ENCODE peak calls at places on chromosomes 3 and 15, in eight cellular contexts. One of them, this sample, is unnamed.
A peak's percentile ranks its signal among the peaks of the same experiment; 100 is the strongest.

GRCh38 chr3:56251343-56251945 is 216.8 kb downstream of the ERC2 start:
- DNase-seq in transverse colon: peak; percentile 17
- DNase-seq in H1: no peak
- DNase-seq in GM12878: peak; percentile 8
- DNase-seq in spleen: no peak
- DNase-seq in GM23338: peak; percentile 70
- DNase-seq in esophagus muscularis mucosa: no peak
- DNase-seq in breast epithelium: no peak
- DNase-seq in this sample: no peak

GRCh38 chr3:1118074-1118473 is 25.2 kb downstream of the CNTN6 start:
- DNase-seq in transverse colon: no peak
- DNase-seq in H1: no peak
- DNase-seq in GM12878: no peak
- DNase-seq in spleen: no peak
- DNase-seq in GM23338: no peak
- DNase-seq in esophagus muscularis mucosa: no peak
- DNase-seq in breast epithelium: no peak
- DNase-seq in this sample: no peak

GRCh38 chr15:56244811-56245576 is 1.3 kb upstream of the RFX7 start:
- DNase-seq in transverse colon: peak; percentile 45
- DNase-seq in H1: no peak
- DNase-seq in GM12878: no peak
- DNase-seq in spleen: peak; percentile 85
- DNase-seq in GM23338: peak; percentile 9
- DNase-seq in esophagus muscularis mucosa: no peak
- DNase-seq in breast epithelium: no peak
- DNase-seq in this sample: no peak

GRCh38 chr3:58021962-58022361 is 13.7 kb downstream of the FLNB start:
- DNase-seq in transverse colon: no peak
- DNase-seq in H1: no peak
- DNase-seq in GM12878: no peak
- DNase-seq in spleen: peak; percentile 49
- DNase-seq in GM23338: no peak
- DNase-seq in esophagus muscularis mucosa: no peak
- DNase-seq in breast epithelium: no peak
- DNase-seq in this sample: no peak

GRCh38 chr3:71786551-71786950 is 1.6 kb upstream of the PROK2 start:
- DNase-seq in transverse colon: no peak
- DNase-seq in H1: no peak
- DNase-seq in GM12878: no peak
- DNase-seq in spleen: no peak
- DNase-seq in GM23338: peak; percentile 52
- DNase-seq in esophagus muscularis mucosa: peak; percentile 24
- DNase-seq in breast epithelium: no peak
- DNase-seq in this sample: no peak

GRCh38 chr3:111373861-111374260 is 168.1 kb upstream of the CD96 start:
- DNase-seq in transverse colon: no peak
- DNase-seq in H1: no peak
- DNase-seq in GM12878: no peak
- DNase-seq in spleen: no peak
- DNase-seq in GM23338: no peak
- DNase-seq in esophagus muscularis mucosa: no peak
- DNase-seq in breast epithelium: no peak
- DNase-seq in this sample: no peak

GRCh38 chr3:463793-464192 is 267.2 kb downstream of the CHL1 start:
- DNase-seq in transverse colon: no peak
- DNase-seq in H1: no peak
- DNase-seq in GM12878: peak; percentile 57
- DNase-seq in spleen: no peak
- DNase-seq in GM23338: no peak
- DNase-seq in esophagus muscularis mucosa: no peak
- DNase-seq in breast epithelium: no peak
- DNase-seq in this sample: no peak

GRCh38 chr3:175956964-175957363 is 1097.8 kb downstream of the NAALADL2 start:
- DNase-seq in transverse colon: no peak
- DNase-seq in H1: peak; percentile 51
- DNase-seq in GM12878: no peak
- DNase-seq in spleen: no peak
- DNase-seq in GM23338: peak; percentile 78
- DNase-seq in esophagus muscularis mucosa: no peak
- DNase-seq in breast epithelium: no peak
- DNase-seq in this sample: no peak

GRCh38 chr3:4314688-4315087 is 11.5 kb downstream of the SETMAR start:
- DNase-seq in transverse colon: no peak
- DNase-seq in H1: no peak
- DNase-seq in GM12878: no peak
- DNase-seq in spleen: no peak
- DNase-seq in GM23338: no peak
- DNase-seq in esophagus muscularis mucosa: no peak
- DNase-seq in breast epithelium: no peak
- DNase-seq in this sample: no peak

GRCh38 chr3:4310971-4311370 is 7.8 kb downstream of the SETMAR start:
- DNase-seq in transverse colon: no peak
- DNase-seq in H1: no peak
- DNase-seq in GM12878: no peak
- DNase-seq in spleen: no peak
- DNase-seq in GM23338: no peak
- DNase-seq in esophagus muscularis mucosa: no peak
- DNase-seq in breast epithelium: no peak
- DNase-seq in this sample: no peak

GRCh38 chr3:4311496-4311895 is 8.3 kb downstream of the SETMAR start:
- DNase-seq in transverse colon: no peak
- DNase-seq in H1: no peak
- DNase-seq in GM12878: no peak
- DNase-seq in spleen: no peak
- DNase-seq in GM23338: no peak
- DNase-seq in esophagus muscularis mucosa: no peak
- DNase-seq in breast epithelium: no peak
- DNase-seq in this sample: no peak

GRCh38 chr3:4309476-4310121 is 6.4 kb downstream of the SETMAR start:
- DNase-seq in transverse colon: no peak
- DNase-seq in H1: no peak
- DNase-seq in GM12878: no peak
- DNase-seq in spleen: no peak
- DNase-seq in GM23338: no peak
- DNase-seq in esophagus muscularis mucosa: no peak
- DNase-seq in breast epithelium: no peak
- DNase-seq in this sample: no peak

DNA sequence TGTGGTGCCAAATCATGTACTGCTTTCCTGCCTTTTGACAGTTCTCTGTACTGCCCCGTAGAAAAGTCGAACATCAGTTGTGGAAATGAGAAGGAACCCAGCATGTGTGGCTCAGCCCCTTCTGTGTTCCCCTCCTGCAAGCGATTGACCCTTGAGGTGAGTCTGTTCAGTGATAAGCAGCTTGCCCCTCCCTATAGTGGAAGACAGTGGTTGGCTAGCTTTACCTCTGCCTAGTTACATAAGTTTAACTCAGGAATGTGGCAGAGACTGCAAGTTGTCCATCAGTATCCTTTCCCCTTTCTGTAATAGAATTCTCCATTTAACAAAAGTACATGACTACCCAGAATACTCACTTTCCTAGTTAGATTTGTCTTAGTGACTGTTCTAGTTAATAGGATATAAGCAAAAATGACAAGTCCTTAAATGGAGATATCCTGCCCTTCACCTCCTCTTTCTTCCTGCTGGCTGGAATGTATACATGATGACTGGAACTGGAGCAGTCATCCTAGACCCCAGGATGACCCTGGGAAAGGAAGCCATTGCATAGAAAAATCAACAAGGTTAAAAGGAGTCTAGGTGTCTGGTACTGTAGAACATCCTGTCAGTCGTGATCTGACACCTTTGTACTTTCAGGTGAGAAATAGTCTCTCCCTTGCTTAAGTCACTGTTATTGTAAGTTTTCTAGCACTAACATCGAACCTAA is 10.6 kb downstream of the SETMAR start:
- DNase-seq in transverse colon: no peak
- DNase-seq in H1: no peak
- DNase-seq in GM12878: no peak
- DNase-seq in spleen: no peak
- DNase-seq in GM23338: no peak
- DNase-seq in esophagus muscularis mucosa: no peak
- DNase-seq in breast epithelium: no peak
- DNase-seq in this sample: no peak
- TF ChIP-seq CTCF in transverse colon: no peak
- TF ChIP-seq CTCF in H1: no peak
- TF ChIP-seq CTCF in GM12878: no peak
- TF ChIP-seq CTCF in spleen: no peak
- TF ChIP-seq CTCF in GM23338: no peak
- TF ChIP-seq CTCF in esophagus muscularis mucosa: no peak
- TF ChIP-seq CTCF in breast epithelium: no peak
- TF ChIP-seq CTCF in this sample: no peak

DNA sequence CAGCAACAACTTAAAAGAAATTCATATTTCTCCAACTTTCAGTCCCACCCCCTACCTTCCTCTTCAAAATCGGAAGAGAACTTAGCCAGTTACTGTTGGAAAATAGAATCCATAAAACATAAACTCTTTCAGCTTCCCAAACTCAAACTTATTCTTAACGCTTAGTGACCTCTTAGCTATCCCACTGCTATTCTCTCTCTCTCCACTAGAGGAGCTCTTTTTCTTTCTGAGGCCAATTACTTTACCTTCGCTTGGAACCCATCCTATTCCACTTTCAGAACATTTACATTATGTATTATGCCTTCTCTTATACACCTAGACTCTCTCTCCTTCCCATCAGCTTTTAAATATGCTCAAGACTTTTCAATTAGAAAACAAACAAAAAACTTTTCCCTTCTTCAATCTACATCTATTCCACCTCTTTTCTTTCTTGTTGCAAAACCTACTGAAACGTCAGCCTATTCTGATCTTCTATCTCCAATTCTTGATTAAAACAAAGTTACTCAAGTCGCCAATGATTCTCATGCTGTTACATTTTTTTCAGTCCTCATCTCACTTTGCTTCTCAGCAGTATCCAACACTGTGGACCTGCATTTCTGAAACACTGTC is 13.4 kb upstream of the GHSR start:
- DNase-seq in transverse colon: no peak
- DNase-seq in H1: no peak
- DNase-seq in GM12878: no peak
- DNase-seq in spleen: no peak
- DNase-seq in GM23338: peak; percentile 71
- DNase-seq in esophagus muscularis mucosa: no peak
- DNase-seq in breast epithelium: no peak
- DNase-seq in this sample: no peak
- TF ChIP-seq POLR2AphosphoS5 in transverse colon: no peak
- TF ChIP-seq POLR2AphosphoS5 in H1: no peak
- TF ChIP-seq POLR2AphosphoS5 in GM12878: no peak
- TF ChIP-seq POLR2AphosphoS5 in spleen: no peak
- TF ChIP-seq POLR2AphosphoS5 in GM23338: no peak
- TF ChIP-seq POLR2AphosphoS5 in esophagus muscularis mucosa: no peak
- TF ChIP-seq POLR2AphosphoS5 in breast epithelium: no peak
- TF ChIP-seq POLR2AphosphoS5 in this sample: no peak

GRCh38 chr3:108552267-108553159 is 36.7 kb downstream of the CIP2A start:
- DNase-seq in transverse colon: no peak
- DNase-seq in H1: no peak
- DNase-seq in GM12878: no peak
- DNase-seq in spleen: no peak
- DNase-seq in GM23338: peak; percentile 69
- DNase-seq in esophagus muscularis mucosa: no peak
- DNase-seq in breast epithelium: no peak
- DNase-seq in this sample: no peak
- TF ChIP-seq CTCF in transverse colon: peak; percentile 50
- TF ChIP-seq CTCF in H1: peak; percentile 15
- TF ChIP-seq CTCF in GM12878: peak; percentile 30
- TF ChIP-seq CTCF in spleen: peak; percentile 55
- TF ChIP-seq CTCF in GM23338: no peak
- TF ChIP-seq CTCF in esophagus muscularis mucosa: peak; percentile 57
- TF ChIP-seq CTCF in breast epithelium: peak; percentile 48
- TF ChIP-seq CTCF in this sample: peak; percentile 42

DNA sequence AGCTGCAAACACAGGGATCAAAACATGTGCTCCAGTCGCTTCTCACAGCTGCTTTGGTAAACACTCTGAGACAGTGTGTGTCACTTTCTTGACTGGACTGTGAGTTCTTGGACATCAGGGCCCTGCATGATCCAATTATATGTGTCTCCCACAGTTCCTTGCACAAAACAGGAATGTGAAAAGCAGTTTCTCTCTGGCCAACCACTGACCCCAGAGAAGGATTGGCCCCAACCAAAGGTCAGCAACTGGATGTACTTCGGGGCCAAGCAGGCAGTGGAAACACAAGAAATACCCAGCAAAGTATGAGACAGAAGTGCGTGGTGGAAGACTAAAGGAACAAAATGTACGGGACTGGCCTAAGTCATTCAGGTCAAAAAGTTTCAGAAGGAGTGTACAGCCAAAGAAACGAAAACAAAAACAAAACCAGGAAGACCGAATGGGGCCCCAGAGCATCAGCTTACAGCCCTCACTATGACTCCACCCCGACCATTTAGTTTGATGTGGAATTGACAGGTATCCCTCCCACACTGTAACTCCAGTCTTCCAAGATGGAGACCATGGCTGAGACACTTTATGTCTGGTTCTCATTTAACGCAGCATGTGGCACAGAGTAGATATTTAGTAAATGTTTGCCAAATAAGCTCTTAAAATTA is 76.7 kb upstream of the LPP start:
- DNase-seq in transverse colon: no peak
- DNase-seq in H1: no peak
- DNase-seq in GM12878: no peak
- DNase-seq in spleen: no peak
- DNase-seq in GM23338: no peak
- DNase-seq in esophagus muscularis mucosa: no peak
- DNase-seq in breast epithelium: no peak
- DNase-seq in this sample: peak; percentile 71
- TF ChIP-seq POLR2AphosphoS5 in transverse colon: no peak
- TF ChIP-seq POLR2AphosphoS5 in H1: no peak
- TF ChIP-seq POLR2AphosphoS5 in GM12878: no peak
- TF ChIP-seq POLR2AphosphoS5 in spleen: no peak
- TF ChIP-seq POLR2AphosphoS5 in GM23338: no peak
- TF ChIP-seq POLR2AphosphoS5 in esophagus muscularis mucosa: no peak
- TF ChIP-seq POLR2AphosphoS5 in breast epithelium: no peak
- TF ChIP-seq POLR2AphosphoS5 in this sample: peak; percentile 49

DNA sequence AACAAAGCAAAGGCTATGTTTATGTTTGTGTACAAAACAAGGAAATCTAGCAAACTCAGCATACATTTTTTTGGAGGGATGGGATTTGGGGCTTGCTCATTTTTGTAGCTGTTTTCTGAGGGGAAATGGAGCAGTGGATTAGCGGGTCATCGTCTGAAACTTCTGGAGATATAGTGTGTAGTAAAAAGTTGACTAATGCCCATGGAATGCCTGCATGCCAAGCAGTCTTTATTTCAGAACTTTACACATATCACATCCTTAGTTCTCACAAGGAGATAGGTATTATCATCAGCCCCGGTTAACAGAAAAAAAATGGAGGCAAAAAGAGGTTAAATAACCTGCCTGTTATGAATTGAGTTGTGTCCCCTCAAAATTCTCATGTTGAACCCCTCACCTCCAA is 47.1 kb downstream of the ATP13A4 start:
- DNase-seq in transverse colon: no peak
- DNase-seq in H1: no peak
- DNase-seq in GM12878: no peak
- DNase-seq in spleen: no peak
- DNase-seq in GM23338: no peak
- DNase-seq in esophagus muscularis mucosa: no peak
- DNase-seq in breast epithelium: no peak
- DNase-seq in this sample: no peak
- TF ChIP-seq CTCF in transverse colon: no peak
- TF ChIP-seq CTCF in H1: no peak
- TF ChIP-seq CTCF in GM12878: no peak
- TF ChIP-seq CTCF in spleen: no peak
- TF ChIP-seq CTCF in GM23338: no peak
- TF ChIP-seq CTCF in esophagus muscularis mucosa: no peak
- TF ChIP-seq CTCF in breast epithelium: no peak
- TF ChIP-seq CTCF in this sample: no peak

GRCh38 chr3:5210926-5211325 is 23.4 kb downstream of the EDEM1 start:
- DNase-seq in transverse colon: no peak
- DNase-seq in H1: no peak
- DNase-seq in GM12878: no peak
- DNase-seq in spleen: no peak
- DNase-seq in GM23338: no peak
- DNase-seq in esophagus muscularis mucosa: no peak
- DNase-seq in breast epithelium: no peak
- DNase-seq in this sample: no peak
- TF ChIP-seq POLR2AphosphoS5 in transverse colon: no peak
- TF ChIP-seq POLR2AphosphoS5 in H1: no peak
- TF ChIP-seq POLR2AphosphoS5 in GM12878: no peak
- TF ChIP-seq POLR2AphosphoS5 in spleen: no peak
- TF ChIP-seq POLR2AphosphoS5 in GM23338: no peak
- TF ChIP-seq POLR2AphosphoS5 in esophagus muscularis mucosa: no peak
- TF ChIP-seq POLR2AphosphoS5 in breast epithelium: no peak
- TF ChIP-seq POLR2AphosphoS5 in this sample: no peak

This sample was measured in sigmoid colon.